ENCODE peak calls at places on chromosome 7, in four cellular contexts. Q, N, M and V are unnamed samples.

GRCh38 chr7:107544848-107545591 is 18.7 kb downstream of the COG5 start:
- DNase-seq in Q (no peak), N (no peak), M (no peak), V (no peak)

GRCh38 chr7:26653430-26653911 is 210.9 kb downstream of the SKAP2 start:
- DNase-seq in N (no peak), Q (peak; percentile 22), M (no peak), V (no peak)

GRCh38 chr7:128444242-128444641 is 11.4 kb upstream of the HILPDA start:
- DNase-seq in M (no peak), N (no peak), Q (no peak), V (no peak)

GRCh38 chr7:98334077-98334476 is 52.6 kb downstream of the BRI3 start:
- DNase-seq in N (no peak), Q (no peak), M (no peak), V (no peak)

GRCh38 chr7:1650363-1651030 is 19.6 kb upstream of the ELFN1 start:
- DNase-seq in M (no peak), N (no peak), Q (no peak), V (no peak)

GRCh38 chr7:152979376-152979775 is 219.8 kb downstream of the ACTR3B start:
- DNase-seq in Q (no peak), M (no peak), N (no peak), V (no peak)

GRCh38 chr7:159086301-159086925 is 58.3 kb downstream of the VIPR2 start:
- DNase-seq in N (no peak), Q (no peak), M (no peak), V (no peak)

GRCh38 chr7:46279290-46279689 is 358.2 kb upstream of the IGFBP3 start:
- DNase-seq in M (no peak), Q (no peak), N (no peak), V (no peak)

GRCh38 chr7:83449781-83450180 is 199.2 kb downstream of the SEMA3E start:
- DNase-seq in N (no peak), Q (no peak), M (no peak), V (no peak)

GRCh38 chr7:101707587-101707986 is 78.5 kb upstream of the MYL10 start:
- DNase-seq in Q (no peak), M (no peak), N (no peak), V (no peak)

GRCh38 chr7:155222046-155222445 is 75.6 kb upstream of the INSIG1 start:
- DNase-seq in N (no peak), M (no peak), Q (no peak), V (no peak)

GRCh38 chr7:69067397-69067796 is 530.9 kb upstream of the AUTS2 start:
- DNase-seq in Q (peak; percentile 21), N (no peak), M (no peak), V (no peak)

GRCh38 chr7:13359656-13360055 is 629.8 kb downstream of the ETV1 start:
- DNase-seq in M (no peak), Q (no peak), N (no peak), V (no peak)

GRCh38 chr7:46886669-46887374 is 695.1 kb downstream of the TNS3 start:
- DNase-seq in N (no peak), M (no peak), Q (no peak), V (no peak)

GRCh38 chr7:142319970-142320369 is 62.1 kb upstream of the PRSS58 start:
- DNase-seq in M (no peak), N (no peak), Q (peak; percentile 44), V (peak; percentile 26)

GRCh38 chr7:134421998-134422397 is 36.9 kb downstream of the AKR1B1 start:
- DNase-seq in Q (no peak), M (no peak), N (no peak), V (peak; percentile 37)